ENCODE peak calls at places on chromosomes 12 and 14, in eight cellular contexts. M, D, K, Z, I, P, U and A are unnamed samples.

GRCh38 chr14:20143911-20144310 is 5.3 kb downstream of the OR4N5 start:
- DNase-seq in M (no peak), D (no peak), K (no peak), Z (no peak), I (no peak), P (no peak), U (peak), A (no peak)

GRCh38 chr12:4908694-4909396 is 860 bp upstream of the KCNA1 start:
- DNase-seq in M (peak), D (no peak), K (peak), Z (peak), I (no peak), P (no peak), U (peak), A (no peak)

GRCh38 chr12:117580718-117581062 is 219.3 kb upstream of the NOS1 start:
- DNase-seq in M (no peak), D (no peak), K (peak), Z (no peak), I (no peak), P (peak), U (peak), A (no peak)

GRCh38 chr12:104090685-104091084 is 26.4 kb downstream of the HCFC2 start:
- DNase-seq in M (no peak), D (no peak), K (peak), Z (no peak), I (no peak), P (no peak), U (no peak), A (no peak)

GRCh38 chr14:73944432-73945158 is 5.3 kb downstream of the FAM161B start:
- DNase-seq in M (no peak), D (no peak), K (no peak), Z (no peak), I (no peak), P (peak), U (no peak), A (no peak)

GRCh38 chr12:89731064-89731463 is 22.4 kb upstream of the ATP2B1 start:
- DNase-seq in M (no peak), D (no peak), K (no peak), Z (peak), I (no peak), P (no peak), U (peak), A (no peak)

GRCh38 chr14:103033744-103034143 is 23.6 kb downstream of the CDC42BPB start:
- DNase-seq in M (no peak), D (no peak), K (no peak), Z (no peak), I (no peak), P (no peak), U (no peak), A (no peak)

GRCh38 chr12:110501378-110501721 is 561 bp downstream of the VPS29 start:
- DNase-seq in M (no peak), D (no peak), K (no peak), Z (peak), I (no peak), P (peak), U (peak), A (no peak)

GRCh38 chr12:23949212-23950010 is at the start of gene SOX5:
- DNase-seq in M (peak), D (no peak), K (peak), Z (peak), I (peak), P (no peak), U (peak), A (no peak)